ENCODE peak calls at places on chromosomes 11 and 22, in eight cellular contexts. A is IMR-90, F is tibial artery, H is endodermal cell, L is heart left ventricle, M is lung, T is HCT116, D is testis. N is an unnamed sample.

GRCh38 chr11:78993800-78994430 is 419.3 kb upstream of the NARS2 start:
- DNase-seq in L (no peak), A (no peak), H (no peak), T (no peak), F (no peak), M (no peak), D (no peak), N (no peak)

GRCh38 chr11:92707665-92708064 is 261.8 kb upstream of the MTNR1B start:
- DNase-seq in T (no peak), L (no peak), M (no peak), F (no peak), D (no peak), H (no peak), A (no peak), N (no peak)

GRCh38 chr22:49323751-49324415 is 503.8 kb downstream of the BRD1 start:
- DNase-seq in L (no peak), H (peak; percentile 29), F (no peak), A (no peak), T (no peak), M (no peak), D (no peak), N (no peak)

GRCh38 chr11:77124488-77124887 is 3.6 kb upstream of the MYO7A start:
- DNase-seq in D (no peak), L (no peak), H (no peak), A (no peak), F (no peak), T (no peak), M (no peak), N (no peak)

GRCh38 chr11:11661356-11662040 is 39.7 kb upstream of the GALNT18 start:
- DNase-seq in L (no peak), A (no peak), F (no peak), M (no peak), T (no peak), H (no peak), D (no peak), N (no peak)

GRCh38 chr22:25062378-25063095 is 110.0 kb downstream of the KIAA1671 start:
- DNase-seq in L (no peak), H (no peak), M (no peak), F (no peak), A (no peak), D (no peak), T (no peak), N (no peak)

GRCh38 chr11:74322667-74323066 is 11.2 kb upstream of the P4HA3 start:
- DNase-seq in F (peak; percentile 92), L (peak; percentile 83), M (no peak), H (no peak), A (peak; percentile 16), T (no peak), D (peak; percentile 62), N (no peak)

GRCh38 chr11:45031912-45032519 is 81.3 kb upstream of the TP53I11 start:
- DNase-seq in M (no peak), F (no peak), T (no peak), A (no peak), L (no peak), H (no peak), D (no peak), N (no peak)

GRCh38 chr22:43014062-43014875 is 680 bp downstream of the PACSIN2 start:
- DNase-seq in M (peak; percentile 49), H (peak; percentile 83), D (peak; percentile 36), A (no peak), F (no peak), T (no peak), L (peak; percentile 40), N (no peak)

GRCh38 chr11:13368041-13368446 is 90.5 kb downstream of the BMAL1 start:
- DNase-seq in F (no peak), D (no peak), M (no peak), H (no peak), A (peak; percentile 55), T (no peak), L (no peak), N (no peak)

GRCh38 chr22:27986459-27986858 is 67.4 kb upstream of the PITPNB start:
- DNase-seq in D (no peak), M (no peak), F (peak; percentile 5), A (no peak), L (no peak), H (peak; percentile 17), T (no peak), N (no peak)

GRCh38 chr11:131217313-131218297 is 152.8 kb upstream of the NTM start:
- DNase-seq in M (no peak), H (peak; percentile 72), D (peak; percentile 43), F (no peak), T (no peak), L (no peak), A (peak; percentile 21), N (no peak)

GRCh38 chr11:1238767-1239595 is 16.1 kb downstream of the MUC5B start:
- DNase-seq in D (no peak), M (no peak), H (peak; percentile 94), F (no peak), T (no peak), L (no peak), A (no peak), N (no peak)

GRCh38 chr11:40235841-40236240 is 1223.6 kb downstream of the LRRC4C start:
- DNase-seq in M (no peak), D (no peak), T (no peak), F (no peak), A (no peak), H (no peak), L (no peak), N (no peak)

GRCh38 chr11:106399075-106399500 is 321.6 kb downstream of the AASDHPPT start:
- DNase-seq in A (peak; percentile 100), F (peak; percentile 57), T (peak; percentile 36), D (peak; percentile 28), H (no peak), L (peak; percentile 50), M (peak; percentile 34), N (peak; percentile 92)

GRCh38 chr22:30290318-30290678 is 993 bp upstream of the CASTOR1 start:
- DNase-seq in M (no peak), F (peak; percentile 49), T (no peak), D (no peak), A (peak; percentile 23), L (no peak), H (peak; percentile 53), N (no peak)

GRCh38 chr11:15926071-15926470 is 430.3 kb downstream of the SOX6 start:
- DNase-seq in M (no peak), H (no peak), A (no peak), D (no peak), T (no peak), F (no peak), L (no peak), N (no peak)

GRCh38 chr11:130623909-130624668 is 175.6 kb downstream of the ADAMTS15 start:
- DNase-seq in H (no peak), T (no peak), D (no peak), M (no peak), F (no peak), L (no peak), A (peak; percentile 28), N (no peak)

GRCh38 chr22:37212174-37212906 is at the start of gene SSTR3:
- DNase-seq in L (no peak), A (no peak), M (no peak), D (peak; percentile 79), T (no peak), H (peak; percentile 73), F (no peak), N (no peak)

DNA sequence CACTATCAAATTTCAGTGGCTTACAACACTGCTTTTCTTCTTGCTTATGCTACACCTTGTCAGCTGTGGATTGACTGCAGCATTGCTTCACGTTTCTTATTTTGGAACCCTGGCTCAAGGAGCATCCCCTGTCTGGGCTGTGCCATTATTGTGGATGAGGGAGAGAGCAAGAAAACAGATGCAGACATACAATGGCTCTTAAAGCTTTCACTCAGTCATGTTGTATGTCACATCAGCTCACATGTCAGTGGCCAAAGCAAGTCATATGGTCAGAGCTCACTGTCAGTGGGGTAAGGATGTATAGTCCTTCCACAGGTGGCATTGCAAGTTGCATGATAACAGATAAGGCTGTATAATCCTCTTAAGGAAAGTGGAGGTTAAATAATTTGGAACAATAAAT is 10.0 kb downstream of the ARHGEF12 start:
- DNase-seq in D (no peak), L (no peak), T (no peak), A (no peak), H (no peak), F (no peak), M (no peak), N (no peak)
- H3K4me1 ChIP-seq in D (peaks cover 15% of the 10 kb centered on the region), L (peaks cover 49% of the 10 kb centered on the region), T (peaks cover 58% of the 10 kb centered on the region), A (peaks cover 8% of the 10 kb centered on the region), H (no peaks in the 10 kb centered on the region), F (peaks cover 89% of the 10 kb centered on the region), M (peaks cover 3% of the 10 kb centered on the region), N (peaks cover 76% of the 10 kb centered on the region)

GRCh38 chr11:94281321-94281720 is 23.1 kb upstream of the IZUMO1R start:
- DNase-seq in F (no peak), M (no peak), L (no peak), A (no peak), T (no peak), D (no peak), H (no peak), N (no peak)

GRCh38 chr11:94279996-94280395 is 24.4 kb upstream of the IZUMO1R start:
- DNase-seq in M (no peak), T (no peak), H (no peak), A (no peak), L (no peak), F (no peak), D (no peak), N (no peak)

GRCh38 chr11:94283678-94284077 is 20.7 kb upstream of the IZUMO1R start:
- DNase-seq in A (no peak), F (no peak), H (no peak), L (no peak), T (no peak), D (peak; percentile 36), M (no peak), N (no peak)
- H3K4me1 ChIP-seq in A (no peaks in the 10 kb centered on the region), F (peaks cover 6% of the 10 kb centered on the region), H (no peaks in the 10 kb centered on the region), L (no peaks in the 10 kb centered on the region), T (no peaks in the 10 kb centered on the region), D (peaks cover 9% of the 10 kb centered on the region), M (no peaks in the 10 kb centered on the region), N (no peaks in the 10 kb centered on the region)

DNA sequence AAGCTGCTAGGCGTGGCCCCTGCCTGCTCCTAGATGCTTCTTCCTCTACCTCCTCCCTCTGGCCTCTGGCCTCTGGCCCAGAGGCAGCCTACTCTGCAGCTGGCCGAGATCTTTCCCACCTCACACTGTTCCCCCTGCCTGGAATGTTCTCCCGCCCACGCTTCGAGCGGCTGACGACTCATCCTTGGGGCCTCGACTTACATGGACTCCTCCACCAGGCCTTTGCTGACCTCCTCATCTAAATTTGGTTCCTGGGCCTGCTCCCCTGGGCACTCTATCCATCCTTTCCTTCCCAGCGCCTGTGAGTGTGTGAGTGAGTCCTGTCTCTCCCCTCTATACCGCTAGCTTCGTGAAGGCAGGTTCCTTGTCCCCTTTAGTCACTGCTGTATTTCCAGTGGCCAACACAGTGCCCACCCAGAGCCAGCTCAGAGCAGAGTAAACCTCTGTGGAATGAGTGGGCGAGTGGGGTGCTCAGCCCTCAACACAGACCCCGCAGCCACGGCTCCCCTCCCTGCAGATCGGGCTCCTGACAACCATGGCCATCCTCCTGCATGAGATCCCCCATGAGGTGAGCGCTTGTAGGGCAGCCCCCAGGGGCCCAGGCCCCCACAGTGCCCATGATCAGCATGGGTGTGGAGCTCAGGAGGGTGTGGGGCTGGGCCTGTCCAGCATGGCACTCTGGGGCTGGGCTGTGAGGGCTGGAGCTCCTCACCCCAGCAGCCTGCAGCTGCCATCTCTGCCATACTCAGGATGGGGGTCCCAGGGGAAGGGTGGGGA is 5.7 kb downstream of the SLC39A13 start:
- DNase-seq in T (no peak), F (no peak), H (no peak), A (peak; percentile 89), L (peak; percentile 91), D (peak; percentile 53), M (peak; percentile 62), N (no peak)
- H3K4me1 ChIP-seq in T (peaks cover 32% of the 10 kb centered on the region), F (peaks cover 77% of the 10 kb centered on the region), H (no peaks in the 10 kb centered on the region), A (peaks cover 56% of the 10 kb centered on the region), L (peaks cover 31% of the 10 kb centered on the region), D (peaks cover 30% of the 10 kb centered on the region), M (peaks cover 24% of the 10 kb centered on the region), N (peaks cover 34% of the 10 kb centered on the region)

GRCh38 chr11:10659339-10660216 is 34.0 kb downstream of the IRAG1 start:
- DNase-seq in L (peak; percentile 53), H (no peak), D (peak; percentile 37), M (peak; percentile 77), T (peak; percentile 96), A (peak; percentile 95), F (peak; percentile 83), N (peak; percentile 93)
- H3K4me1 ChIP-seq in L (peaks cover 16% of the 10 kb centered on the region), H (no peaks in the 10 kb centered on the region), D (peaks cover 64% of the 10 kb centered on the region), M (peaks cover 36% of the 10 kb centered on the region), T (peaks cover 68% of the 10 kb centered on the region), A (peaks cover 45% of the 10 kb centered on the region), F (peaks cover 100% of the 10 kb centered on the region), N (peaks cover 29% of the 10 kb centered on the region)